ENCODE peak calls at places on chromosomes 4 and X, in five cellular contexts. B, T, N, V and U are unnamed samples. For H3K9me3, the result is how much of the 10 kb centered on the place peaks cover.

GRCh38 chr4:2443986-2444740 is 24.7 kb upstream of the RNF4 start:
- DNase-seq in B (no peak), T (no peak), N (no peak), V (no peak), U (no peak)

GRCh38 chr4:106062452-106062875 is 167.2 kb downstream of the NPNT start:
- DNase-seq in B (peak), T (no peak), N (no peak), V (no peak), U (no peak)

GRCh38 chr4:122584517-122584916 is 36.3 kb downstream of the IL21 start:
- DNase-seq in B (peak), T (no peak), N (no peak), V (no peak), U (no peak)

GRCh38 chr4:98377626-98378025 is 116.4 kb downstream of the RAP1GDS1 start:
- DNase-seq in B (no peak), T (no peak), N (no peak), V (no peak), U (no peak)

GRCh38 chr4:138494931-138495330 is 252.8 kb upstream of the SLC7A11 start:
- DNase-seq in B (peak), T (no peak), N (no peak), V (no peak), U (no peak)

GRCh38 chr4:153963216-153963615 is 174.3 kb upstream of the SFRP2 start:
- DNase-seq in B (no peak), T (no peak), N (no peak), V (no peak), U (no peak)

GRCh38 chrX:8548446-8548845 is 83.8 kb downstream of the VCX3B start:
- DNase-seq in B (no peak), T (no peak), N (no peak), V (no peak), U (no peak)

GRCh38 chr4:176262243-176262642 is 6.8 kb downstream of the ASB5 start:
- DNase-seq in B (no peak), T (no peak), N (no peak), V (no peak), U (no peak)

GRCh38 chrX:77953708-77954107 is 15.7 kb downstream of the PGAM4 start:
- DNase-seq in B (no peak), T (no peak), N (no peak), V (no peak), U (no peak)

GRCh38 chr4:84971319-84971932 is 4.9 kb upstream of the WDFY3 start:
- DNase-seq in B (peak), T (no peak), N (peak), V (no peak), U (no peak)

GRCh38 chr4:180811556-180811955 is 1431.6 kb upstream of the TENM3 start:
- DNase-seq in B (no peak), T (no peak), N (peak), V (no peak), U (no peak)

GRCh38 chr4:121951570-121952110 is at the start of gene TRPC3:
- DNase-seq in B (peak), T (peak), N (peak), V (peak), U (peak)

DNA sequence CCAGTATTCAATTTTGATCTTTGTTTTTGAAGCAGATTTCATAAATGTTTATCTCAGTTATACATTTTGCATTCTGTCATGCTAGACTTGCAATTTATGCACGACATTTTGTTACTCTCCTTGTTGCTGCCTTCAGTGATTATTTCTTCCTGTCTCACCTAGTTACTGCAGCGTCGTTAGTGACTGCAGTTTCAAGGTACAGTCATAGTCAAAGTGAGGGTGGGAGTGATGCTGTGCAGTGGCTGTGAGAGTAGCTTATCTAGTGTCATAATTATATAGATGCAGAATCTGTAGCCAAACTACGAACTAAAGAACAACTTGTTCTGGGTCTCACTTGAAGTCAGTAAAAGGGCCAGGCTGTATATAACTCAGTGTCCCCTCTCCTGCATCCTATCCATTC is 69.8 kb downstream of the GPR101 start:
- DNase-seq in B (no peak), T (no peak), N (no peak), V (no peak), U (no peak)
- H3K9me3 ChIP-seq in B (under half), T (under half), N (under half), V (under half), U (under half)

GRCh38 chr4:108169639-108170038 is 907 bp upstream of the LEF1 start:
- DNase-seq in B (no peak), T (no peak), N (no peak), V (no peak), U (no peak)
- H3K9me3 ChIP-seq in B (under half), T (under half), N (under half), V (under half), U (under half)

GRCh38 chrX:79065696-79066095 is 78.8 kb upstream of the GPR174 start:
- DNase-seq in B (no peak), T (no peak), N (peak), V (no peak), U (peak)
- H3K9me3 ChIP-seq in B (under half), T (under half), N (under half), V (under half), U (under half)

DNA sequence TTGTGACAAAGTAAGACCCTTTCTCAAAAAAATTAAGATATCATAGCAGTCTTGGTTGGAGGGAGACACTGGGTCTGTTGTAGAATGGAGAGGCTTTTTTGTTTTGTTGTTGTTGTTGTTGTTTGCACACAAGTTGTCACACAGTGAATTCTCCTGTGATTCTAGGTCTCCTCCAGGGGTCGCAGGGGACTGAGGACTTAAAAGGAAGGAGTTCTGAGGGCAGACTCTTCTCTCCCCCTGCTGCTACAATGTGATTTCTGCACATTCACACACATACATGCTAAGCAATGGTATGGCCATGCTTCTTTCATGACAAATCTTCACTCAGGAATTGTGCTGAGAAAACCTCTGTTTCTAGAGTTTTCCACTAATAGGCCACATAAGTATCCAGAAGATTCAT is 71.1 kb downstream of the ZNF732 start:
- DNase-seq in B (no peak), T (no peak), N (no peak), V (no peak), U (no peak)
- H3K9me3 ChIP-seq in B (under half), T (under half), N (under half), V (under half), U (under half)

GRCh38 chr4:13539047-13539720 is 5.1 kb downstream of the NKX3-2 start:
- DNase-seq in B (no peak), T (no peak), N (no peak), V (no peak), U (no peak)

GRCh38 chr4:13540446-13541175 is 3.7 kb downstream of the NKX3-2 start:
- DNase-seq in B (no peak), T (no peak), N (no peak), V (no peak), U (no peak)

GRCh38 chr4:13538427-13538973 is 5.8 kb downstream of the NKX3-2 start:
- DNase-seq in B (no peak), T (no peak), N (no peak), V (no peak), U (no peak)

GRCh38 chr4:13541176-13541604 is 3.1 kb downstream of the NKX3-2 start:
- DNase-seq in B (no peak), T (no peak), N (no peak), V (no peak), U (no peak)

DNA sequence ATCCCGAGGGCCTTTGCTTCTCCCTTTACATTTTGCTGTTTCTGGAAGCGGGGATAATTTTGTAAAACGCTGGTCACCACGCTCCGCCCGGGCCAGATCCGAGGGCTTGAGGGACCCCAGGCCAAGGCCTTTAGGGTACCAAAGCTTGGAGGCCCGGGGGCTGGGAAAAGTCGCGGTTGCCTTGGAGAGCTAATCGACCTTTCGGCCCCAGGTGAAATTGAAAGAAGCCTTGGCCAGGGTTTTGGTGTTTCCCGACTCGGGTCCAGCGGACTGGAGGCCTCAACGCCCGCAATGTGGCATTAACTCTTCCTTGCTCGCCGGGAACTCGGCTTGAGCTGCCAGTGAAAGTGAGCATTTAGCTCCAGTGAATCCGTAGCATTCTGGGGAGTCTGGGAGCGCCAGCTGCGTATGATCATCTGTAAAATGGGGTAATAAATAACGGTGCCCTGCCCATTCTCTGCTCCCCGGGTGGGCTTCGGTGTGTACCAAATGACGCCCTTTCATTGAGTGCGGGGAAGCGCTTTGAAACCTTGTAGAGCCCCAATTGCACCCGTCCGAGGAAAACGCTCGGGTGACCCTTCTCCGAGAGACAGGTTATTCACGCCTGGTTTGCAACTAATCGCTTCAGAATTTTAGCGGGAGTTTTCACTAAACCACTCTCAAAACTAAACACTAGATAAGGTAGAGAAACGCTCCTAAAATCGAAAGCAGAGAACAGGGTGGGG is 4.4 kb downstream of the NKX3-2 start:
- DNase-seq in B (no peak), T (no peak), N (no peak), V (no peak), U (no peak)
- H3K9me3 ChIP-seq in B (under half), T (under half), N (under half), V (under half), U (under half)

GRCh38 chrX:44474410-44474809 is 68.2 kb downstream of the FUNDC1 start:
- DNase-seq in B (no peak), T (no peak), N (no peak), V (no peak), U (no peak)

GRCh38 chrX:44470816-44471215 is 71.8 kb downstream of the FUNDC1 start:
- DNase-seq in B (no peak), T (no peak), N (no peak), V (no peak), U (no peak)
- H3K9me3 ChIP-seq in B (under half), T (under half), N (under half), V (under half), U (under half)

GRCh38 chrX:154473683-154474082 is 5.4 kb downstream of the LAGE3 start:
- DNase-seq in B (no peak), T (no peak), N (no peak), V (no peak), U (no peak)
- H3K9me3 ChIP-seq in B (under half), T (under half), N (under half), V (under half), U (under half)

GRCh38 chrX:97471071-97471470 is 587.4 kb downstream of the RPA4 start:
- DNase-seq in B (no peak), T (no peak), N (no peak), V (no peak), U (no peak)
- H3K9me3 ChIP-seq in B (under half), T (under half), N (under half), V (under half), U (under half)

GRCh38 chrX:68750316-68750715 is 78.5 kb upstream of the EFNB1 start:
- DNase-seq in B (no peak), T (no peak), N (no peak), V (no peak), U (no peak)
- H3K9me3 ChIP-seq in B (under half), T (under half), N (under half), V (under half), U (under half)